ENCODE peak calls at places on chromosomes 7 and 10, in eight cellular contexts. K is endodermal cell, L is SK-N-DZ, N is transverse colon, S is NCI-H510A treated with DMSO at 0.1 percent for 48 hours, X is progenitor cell of endocrine pancreas, B is tibial nerve, W is NCI-H1092. U is an unnamed sample.

GRCh38 chr7:33893377-33893776 is 12.0 kb upstream of the BMPER start:
- DNase-seq in K (no peak), L (no peak), N (no peak), S (peak), X (no peak), B (no peak), W (no peak), U (no peak)

GRCh38 chr7:142753366-142753765 is 4.1 kb downstream of the PRSS1 start:
- DNase-seq in K (no peak), L (no peak), N (no peak), S (no peak), X (no peak), B (no peak), W (no peak), U (no peak)

GRCh38 chr10:122461729-122462532 is 578 bp downstream of the HTRA1 start:
- DNase-seq in K (peak), L (no peak), N (no peak), S (peak), X (no peak), B (no peak), W (no peak), U (no peak)

GRCh38 chr7:54260868-54261475 is 281.2 kb upstream of the VSTM2A start:
- DNase-seq in K (no peak), L (no peak), N (no peak), S (no peak), X (no peak), B (no peak), W (no peak), U (no peak)

GRCh38 chr10:70169011-70169410 is 1.3 kb downstream of the SAR1A start:
- DNase-seq in K (no peak), L (no peak), N (no peak), S (no peak), X (no peak), B (no peak), W (no peak), U (no peak)

GRCh38 chr7:38309555-38309954 is 36.1 kb upstream of the TARP start:
- DNase-seq in K (no peak), L (no peak), N (no peak), S (no peak), X (no peak), B (no peak), W (no peak), U (no peak)

GRCh38 chr10:86357676-86358075 is 8.9 kb downstream of the GRID1 start:
- DNase-seq in K (no peak), L (no peak), N (no peak), S (no peak), X (no peak), B (no peak), W (no peak), U (peak)

GRCh38 chr7:37982423-37982822 is 62.0 kb downstream of the EPDR1 start:
- DNase-seq in K (no peak), L (no peak), N (no peak), S (no peak), X (no peak), B (peak), W (no peak), U (no peak)

GRCh38 chr7:4725014-4725951 is 43.2 kb downstream of the FOXK1 start:
- DNase-seq in K (peak), L (no peak), N (peak), S (no peak), X (no peak), B (peak), W (peak), U (no peak)

GRCh38 chr7:143299840-143300239 is 11.7 kb downstream of the CASP2 start:
- DNase-seq in K (peak), L (no peak), N (peak), S (no peak), X (no peak), B (peak), W (no peak), U (no peak)

GRCh38 chr7:99326408-99326782 is 697 bp downstream of the ARPC1A start:
- DNase-seq in K (no peak), L (no peak), N (no peak), S (no peak), X (no peak), B (no peak), W (no peak), U (no peak)

GRCh38 chr10:58967551-58968418 is 208.7 kb upstream of the PHYHIPL start:
- DNase-seq in K (peak), L (peak), N (no peak), S (peak), X (peak), B (no peak), W (peak), U (no peak)

GRCh38 chr10:30671011-30671616 is 41.6 kb upstream of the LYZL2 start:
- DNase-seq in K (peak), L (peak), N (peak), S (peak), X (peak), B (peak), W (peak), U (no peak)

GRCh38 chr7:88628363-88629085 is 131.0 kb upstream of the ZNF804B start:
- DNase-seq in K (no peak), L (no peak), N (no peak), S (no peak), X (no peak), B (no peak), W (no peak), U (no peak)

GRCh38 chr7:49020145-49020544 is 95.8 kb downstream of the CDC14C start:
- DNase-seq in K (no peak), L (no peak), N (no peak), S (no peak), X (no peak), B (no peak), W (no peak), U (no peak)

GRCh38 chr7:42046483-42046882 is 190.5 kb downstream of the GLI3 start:
- DNase-seq in K (no peak), L (no peak), N (no peak), S (no peak), X (no peak), B (no peak), W (no peak), U (no peak)

GRCh38 chr10:18085855-18086254 is 54.4 kb upstream of the CACNB2 start:
- DNase-seq in K (no peak), L (no peak), N (no peak), S (no peak), X (no peak), B (no peak), W (no peak), U (no peak)

GRCh38 chr7:140045697-140046096 is 17.1 kb downstream of the PARP12 start:
- DNase-seq in K (no peak), L (no peak), N (no peak), S (no peak), X (no peak), B (no peak), W (no peak), U (no peak)

GRCh38 chr10:69418052-69418752 is 1.5 kb upstream of the TACR2 start:
- DNase-seq in K (no peak), L (no peak), N (peak), S (no peak), X (no peak), B (no peak), W (no peak), U (no peak)

GRCh38 chr10:6423413-6424170 is 156.5 kb downstream of the PRKCQ start:
- DNase-seq in K (no peak), L (no peak), N (no peak), S (no peak), X (no peak), B (no peak), W (no peak), U (no peak)

GRCh38 chr10:77392236-77392721 is 245.3 kb downstream of the KCNMA1 start:
- DNase-seq in K (no peak), L (no peak), N (no peak), S (peak), X (no peak), B (no peak), W (no peak), U (no peak)

GRCh38 chr7:142334236-142334635 is 76.4 kb upstream of the PRSS58 start:
- DNase-seq in K (no peak), L (no peak), N (no peak), S (no peak), X (no peak), B (no peak), W (no peak), U (no peak)

GRCh38 chr10:59273453-59273852 is 88.9 kb downstream of the FAM13C start:
- DNase-seq in K (no peak), L (no peak), N (no peak), S (no peak), X (no peak), B (no peak), W (no peak), U (no peak)

GRCh38 chr7:11203688-11204087 is 230.0 kb downstream of the PHF14 start:
- DNase-seq in K (no peak), L (no peak), N (peak), S (no peak), X (no peak), B (no peak), W (no peak), U (no peak)

GRCh38 chr10:26737730-26738129 is 40.2 kb downstream of the PDSS1 start:
- DNase-seq in K (no peak), L (no peak), N (no peak), S (no peak), X (no peak), B (peak), W (no peak), U (no peak)

GRCh38 chr10:1464866-1465265 is 272.5 kb downstream of the ADARB2 start:
- DNase-seq in K (no peak), L (no peak), N (no peak), S (no peak), X (no peak), B (no peak), W (no peak), U (no peak)

GRCh38 chr7:131908719-131909118 is 352.3 kb upstream of the PODXL start:
- DNase-seq in K (peak), L (no peak), N (no peak), S (no peak), X (no peak), B (no peak), W (no peak), U (no peak)

GRCh38 chr10:71306951-71307350 is 12.1 kb upstream of the SLC29A3 start:
- DNase-seq in K (no peak), L (no peak), N (no peak), S (no peak), X (no peak), B (no peak), W (no peak), U (no peak)

GRCh38 chr10:115950320-115950719 is 322.7 kb downstream of the GFRA1 start:
- DNase-seq in K (no peak), L (no peak), N (no peak), S (no peak), X (no peak), B (no peak), W (no peak), U (no peak)

GRCh38 chr7:126840869-126841268 is 411.9 kb downstream of the GRM8 start:
- DNase-seq in K (no peak), L (peak), N (no peak), S (no peak), X (no peak), B (no peak), W (peak), U (no peak)

GRCh38 chr7:151429555-151430331 is 10.2 kb downstream of the CRYGN start:
- DNase-seq in K (no peak), L (no peak), N (peak), S (peak), X (no peak), B (no peak), W (peak), U (no peak)

GRCh38 chr10:101612086-101612485 is 24.0 kb downstream of the DPCD start:
- DNase-seq in K (no peak), L (no peak), N (no peak), S (no peak), X (no peak), B (no peak), W (no peak), U (no peak)

GRCh38 chr7:139108256-139109187 is 998 bp downstream of the ZC3HAV1 start:
- DNase-seq in K (peak), L (peak), N (peak), S (peak), X (peak), B (peak), W (no peak), U (peak)

GRCh38 chr7:103690576-103690975 is 244.6 kb upstream of the SLC26A5 start:
- DNase-seq in K (no peak), L (no peak), N (no peak), S (no peak), X (no peak), B (no peak), W (no peak), U (no peak)

GRCh38 chr7:139111885-139112284 is 2.4 kb upstream of the ZC3HAV1 start:
- DNase-seq in K (no peak), L (no peak), N (no peak), S (no peak), X (no peak), B (no peak), W (no peak), U (no peak)

GRCh38 chr10:126088144-126088543 is 191.8 kb downstream of the FANK1 start:
- DNase-seq in K (no peak), L (no peak), N (no peak), S (peak), X (no peak), B (no peak), W (peak), U (no peak)

GRCh38 chr10:95758351-95759025 is 2.5 kb downstream of the ENTPD1 start:
- DNase-seq in K (no peak), L (no peak), N (peak), S (peak), X (no peak), B (no peak), W (no peak), U (no peak)

GRCh38 chr7:80210400-80210799 is 75.8 kb downstream of the GNAI1 start:
- DNase-seq in K (no peak), L (no peak), N (no peak), S (peak), X (no peak), B (no peak), W (peak), U (no peak)

GRCh38 chr7:28674359-28674782 is 262.1 kb downstream of the CREB5 start:
- DNase-seq in K (no peak), L (no peak), N (no peak), S (no peak), X (no peak), B (no peak), W (no peak), U (no peak)

GRCh38 chr10:47062801-47063200 is 151.6 kb downstream of the PTPN20 start:
- DNase-seq in K (peak), L (no peak), N (no peak), S (no peak), X (no peak), B (no peak), W (no peak), U (no peak)